ENCODE peak calls at places on chromosomes 4 and X, in four cellular contexts. O is NCI-H2081, X is lower leg skin, R is fibroblast of mammary gland. W is an unnamed sample.

GRCh38 chr4:3673176-3673575 is 93.0 kb upstream of the ADRA2C start:
- DNase-seq in O (no peak), X (no peak), R (no peak), W (no peak)

GRCh38 chrX:48802813-48803261 is 970 bp downstream of the HDAC6 start:
- DNase-seq in O (no peak), X (no peak), R (peak), W (no peak)

GRCh38 chr4:33924239-33924638 is 2320.1 kb downstream of the ARAP2 start:
- DNase-seq in O (no peak), X (no peak), R (peak), W (no peak)

GRCh38 chr4:109816082-109816442 is 500 bp downstream of the GAR1 start:
- DNase-seq in O (no peak), X (peak), R (no peak), W (no peak)

GRCh38 chrX:3094261-3094660 is 53.0 kb downstream of the ARSF start:
- DNase-seq in O (no peak), X (no peak), R (peak), W (no peak)

GRCh38 chr4:1367230-1367935 is 20.4 kb downstream of the UVSSA start:
- DNase-seq in O (no peak), X (peak), R (no peak), W (no peak)

GRCh38 chrX:10828640-10829039 is 208.3 kb upstream of the MID1 start:
- DNase-seq in O (peak), X (no peak), R (no peak), W (no peak)

GRCh38 chr4:185304944-185305690 is 90.6 kb downstream of the LRP2BP start:
- DNase-seq in O (peak), X (no peak), R (peak), W (no peak)

GRCh38 chr4:86935499-86935832 is 655 bp downstream of the AFF1 start:
- DNase-seq in O (no peak), X (no peak), R (no peak), W (peak)

GRCh38 chr4:88908003-88908402 is 149.0 kb downstream of the FAM13A start:
- DNase-seq in O (no peak), X (no peak), R (peak), W (no peak)

W was measured in tibial artery.